ENCODE peak calls at places on chromosome 2, in five cellular contexts. T, I, B, S and Q are unnamed samples.

GRCh38 chr2:64502860-64503259 is 21.3 kb upstream of the AFTPH start:
- DNase-seq in T (no peak), I (no peak), B (no peak), S (no peak), Q (no peak)

GRCh38 chr2:128748336-128748735 is 429.7 kb upstream of the HS6ST1 start:
- DNase-seq in T (no peak), I (no peak), B (no peak), S (no peak), Q (no peak)

GRCh38 chr2:46379213-46380037 is 82.2 kb downstream of the EPAS1 start:
- DNase-seq in T (peak), I (no peak), B (no peak), S (no peak), Q (no peak)

GRCh38 chr2:157895531-157895930 is 19.4 kb upstream of the ACVR1 start:
- DNase-seq in T (peak), I (no peak), B (no peak), S (no peak), Q (no peak)

GRCh38 chr2:190408538-190409271 is 550 bp downstream of the MFSD6 start:
- DNase-seq in T (no peak), I (no peak), B (no peak), S (peak), Q (peak)

GRCh38 chr2:14567561-14567960 is 65.0 kb upstream of the LRATD1 start:
- DNase-seq in T (peak), I (no peak), B (no peak), S (no peak), Q (no peak)

GRCh38 chr2:17976871-17977746 is 98.6 kb downstream of the KCNS3 start:
- DNase-seq in T (peak), I (no peak), B (no peak), S (no peak), Q (no peak)

GRCh38 chr2:31404827-31405226 is 9.7 kb downstream of the XDH start:
- DNase-seq in T (no peak), I (no peak), B (no peak), S (no peak), Q (no peak)

GRCh38 chr2:38164881-38165280 is 88.9 kb upstream of the CYP1B1 start:
- DNase-seq in T (no peak), I (no peak), B (peak), S (no peak), Q (no peak)

GRCh38 chr2:109452318-109453305 is 161.2 kb downstream of the SEPTIN10 start:
- DNase-seq in T (no peak), I (no peak), B (no peak), S (no peak), Q (no peak)

GRCh38 chr2:153387203-153387602 is 91.4 kb downstream of the RPRM start:
- DNase-seq in T (no peak), I (no peak), B (no peak), S (no peak), Q (no peak)

GRCh38 chr2:165803123-165803760 is 9.2 kb upstream of the GALNT3 start:
- DNase-seq in T (peak), I (no peak), B (no peak), S (no peak), Q (no peak)

GRCh38 chr2:21466528-21466927 is 342.8 kb downstream of the TDRD15 start:
- DNase-seq in T (peak), I (no peak), B (no peak), S (no peak), Q (no peak)

GRCh38 chr2:165953655-165954606 is at the start of gene TTC21B:
- DNase-seq in T (peak), I (peak), B (peak), S (peak), Q (peak)

GRCh38 chr2:204407209-204408070 is 137.8 kb upstream of the PARD3B start:
- DNase-seq in T (peak), I (peak), B (no peak), S (no peak), Q (peak)

DNA sequence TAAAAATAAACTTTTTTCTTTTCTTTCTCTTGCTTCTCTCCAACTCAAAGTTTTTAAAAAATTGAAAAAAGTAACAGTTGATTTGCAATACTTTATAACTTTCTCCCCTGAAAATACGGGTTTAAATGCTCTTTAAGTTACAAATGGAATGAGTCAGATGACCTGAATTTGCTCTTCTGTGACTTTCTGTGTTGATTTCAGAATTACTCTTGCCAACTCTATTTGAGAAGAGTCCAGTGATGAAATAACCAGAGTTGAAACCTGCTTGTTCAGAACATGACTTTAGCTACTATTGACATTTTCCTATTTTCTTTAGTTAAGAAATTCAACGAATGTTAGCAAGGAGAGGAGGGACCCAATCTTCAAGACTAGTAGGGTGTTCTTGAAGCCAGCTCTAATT is 146.1 kb upstream of the ZSWIM2 start:
- DNase-seq in T (peak), I (no peak), B (no peak), S (no peak), Q (no peak)
- TF ChIP-seq USF2 in T (no peak), I (no peak), B (no peak), S (no peak), Q (no peak)

DNA sequence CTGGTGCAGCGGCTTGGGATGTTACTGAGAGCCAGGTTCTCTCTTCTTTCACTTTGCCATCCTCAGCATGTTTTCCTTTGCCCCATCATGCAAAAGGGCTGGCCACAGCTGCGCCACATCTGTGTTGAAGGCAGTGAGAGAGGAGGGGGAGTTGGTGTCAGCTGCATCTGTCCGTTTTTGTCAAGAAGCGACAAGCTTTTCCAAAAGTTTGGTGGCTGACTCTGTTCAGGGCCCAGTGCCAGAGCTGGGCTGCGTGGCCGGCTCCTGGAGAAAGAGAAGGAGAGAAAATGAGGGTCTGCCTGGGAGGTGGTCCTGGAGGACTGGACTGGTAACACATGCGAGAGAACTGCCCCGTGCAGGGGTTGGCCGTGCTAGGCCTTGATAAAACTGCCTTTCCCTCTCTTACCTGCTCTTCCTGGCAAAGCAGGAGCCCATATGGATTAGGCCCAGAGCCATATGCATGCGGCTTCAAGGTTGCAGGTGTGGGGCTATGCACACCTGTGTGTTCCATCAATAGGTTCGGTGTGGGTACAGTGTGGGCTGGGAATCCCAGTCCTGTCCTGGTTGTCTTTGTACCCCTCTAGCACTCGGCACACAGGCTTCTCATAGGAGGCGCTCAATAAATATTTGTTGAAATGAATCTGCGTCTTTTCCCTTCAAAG is 9.0 kb downstream of the RNF144A start:
- DNase-seq in T (no peak), I (no peak), B (no peak), S (no peak), Q (no peak)
- TF ChIP-seq USF2 in T (no peak), I (no peak), B (no peak), S (no peak), Q (no peak)

GRCh38 chr2:78061301-78061700 is 539.1 kb upstream of the LRRTM4 start:
- DNase-seq in T (no peak), I (no peak), B (no peak), S (no peak), Q (no peak)
- TF ChIP-seq USF2 in T (no peak), I (no peak), B (no peak), S (no peak), Q (no peak)

GRCh38 chr2:177693658-177694334 is 301.2 kb downstream of the AGPS start:
- DNase-seq in T (no peak), I (no peak), B (no peak), S (no peak), Q (no peak)

GRCh38 chr2:177691177-177691576 is 298.6 kb downstream of the AGPS start:
- DNase-seq in T (no peak), I (no peak), B (no peak), S (no peak), Q (no peak)

GRCh38 chr2:177692042-177692823 is 299.7 kb downstream of the AGPS start:
- DNase-seq in T (no peak), I (peak), B (no peak), S (no peak), Q (peak)

GRCh38 chr2:177692828-177693269 is 300.3 kb downstream of the AGPS start:
- DNase-seq in T (no peak), I (no peak), B (no peak), S (no peak), Q (peak)

GRCh38 chr2:177694348-177694747 is 301.8 kb downstream of the AGPS start:
- DNase-seq in T (no peak), I (no peak), B (no peak), S (no peak), Q (no peak)
- TF ChIP-seq USF2 in T (no peak), I (no peak), B (no peak), S (no peak), Q (no peak)

GRCh38 chr2:241999184-241999583 is 129.7 kb downstream of the RTP5 start:
- DNase-seq in T (no peak), I (no peak), B (no peak), S (no peak), Q (no peak)

GRCh38 chr2:241994086-241994485 is 124.6 kb downstream of the RTP5 start:
- DNase-seq in T (no peak), I (no peak), B (no peak), S (no peak), Q (no peak)

GRCh38 chr2:241996100-241996499 is 126.6 kb downstream of the RTP5 start:
- DNase-seq in T (no peak), I (no peak), B (no peak), S (no peak), Q (no peak)

GRCh38 chr2:241994556-241995213 is 125.2 kb downstream of the RTP5 start:
- DNase-seq in T (no peak), I (no peak), B (no peak), S (no peak), Q (no peak)

GRCh38 chr2:241997017-241997416 is 127.5 kb downstream of the RTP5 start:
- DNase-seq in T (no peak), I (no peak), B (no peak), S (no peak), Q (no peak)
- TF ChIP-seq USF2 in T (no peak), I (no peak), B (no peak), S (no peak), Q (no peak)